ENCODE peak calls at places on chromosome 10, in ten cellular contexts. One of them, this sample, is unnamed.

GRCh38 chr10:124532106-124532641 is 70.6 kb downstream of the LHPP start:
- DNase-seq in AG04450: no peak
- DNase-seq in upper lobe of right lung: no peak
- DNase-seq in GM12878: no peak
- DNase-seq in choroid plexus epithelial cell: peak
- DNase-seq in endothelial cell: peak
- DNase-seq in lower lobe of right lung: no peak
- DNase-seq in WTC11: peak
- DNase-seq in transverse colon: peak
- DNase-seq in astrocyte of the spinal cord: no peak
- DNase-seq in this sample: no peak

GRCh38 chr10:58513189-58514101 is 773 bp downstream of the BICC1 start:
- DNase-seq in AG04450: peak
- DNase-seq in upper lobe of right lung: peak
- DNase-seq in GM12878: no peak
- DNase-seq in choroid plexus epithelial cell: peak
- DNase-seq in endothelial cell: peak
- DNase-seq in lower lobe of right lung: peak
- DNase-seq in WTC11: peak
- DNase-seq in transverse colon: peak
- DNase-seq in astrocyte of the spinal cord: peak
- DNase-seq in this sample: peak

GRCh38 chr10:104342941-104343411 is 4.7 kb upstream of the ITPRIP start:
- DNase-seq in AG04450: no peak
- DNase-seq in upper lobe of right lung: no peak
- DNase-seq in GM12878: no peak
- DNase-seq in choroid plexus epithelial cell: no peak
- DNase-seq in endothelial cell: no peak
- DNase-seq in lower lobe of right lung: no peak
- DNase-seq in WTC11: no peak
- DNase-seq in transverse colon: no peak
- DNase-seq in astrocyte of the spinal cord: no peak
- DNase-seq in this sample: no peak

GRCh38 chr10:16436367-16436757 is 448 bp upstream of the PTER start:
- DNase-seq in AG04450: no peak
- DNase-seq in upper lobe of right lung: no peak
- DNase-seq in GM12878: no peak
- DNase-seq in choroid plexus epithelial cell: peak
- DNase-seq in endothelial cell: no peak
- DNase-seq in lower lobe of right lung: peak
- DNase-seq in WTC11: no peak
- DNase-seq in transverse colon: peak
- DNase-seq in astrocyte of the spinal cord: no peak
- DNase-seq in this sample: peak

GRCh38 chr10:15168296-15168780 is at the start of gene NMT2:
- DNase-seq in AG04450: no peak
- DNase-seq in upper lobe of right lung: peak
- DNase-seq in GM12878: no peak
- DNase-seq in choroid plexus epithelial cell: no peak
- DNase-seq in endothelial cell: no peak
- DNase-seq in lower lobe of right lung: peak
- DNase-seq in WTC11: peak
- DNase-seq in transverse colon: no peak
- DNase-seq in astrocyte of the spinal cord: no peak
- DNase-seq in this sample: peak

GRCh38 chr10:102673961-102674511 is 29.8 kb downstream of the TRIM8 start:
- DNase-seq in AG04450: no peak
- DNase-seq in upper lobe of right lung: peak
- DNase-seq in GM12878: no peak
- DNase-seq in choroid plexus epithelial cell: peak
- DNase-seq in endothelial cell: no peak
- DNase-seq in lower lobe of right lung: peak
- DNase-seq in WTC11: no peak
- DNase-seq in transverse colon: peak
- DNase-seq in astrocyte of the spinal cord: peak
- DNase-seq in this sample: peak

GRCh38 chr10:62454696-62455451 is 80.7 kb downstream of the ZNF365 start:
- DNase-seq in AG04450: no peak
- DNase-seq in upper lobe of right lung: no peak
- DNase-seq in GM12878: no peak
- DNase-seq in choroid plexus epithelial cell: peak
- DNase-seq in endothelial cell: no peak
- DNase-seq in lower lobe of right lung: no peak
- DNase-seq in WTC11: no peak
- DNase-seq in transverse colon: no peak
- DNase-seq in astrocyte of the spinal cord: peak
- DNase-seq in this sample: no peak

GRCh38 chr10:86295351-86295750 is 71.2 kb downstream of the GRID1 start:
- DNase-seq in AG04450: no peak
- DNase-seq in upper lobe of right lung: no peak
- DNase-seq in GM12878: no peak
- DNase-seq in choroid plexus epithelial cell: no peak
- DNase-seq in endothelial cell: no peak
- DNase-seq in lower lobe of right lung: no peak
- DNase-seq in WTC11: no peak
- DNase-seq in transverse colon: no peak
- DNase-seq in astrocyte of the spinal cord: no peak
- DNase-seq in this sample: no peak

GRCh38 chr10:47365561-47365960 is 17.4 kb downstream of the RBP3 start:
- DNase-seq in AG04450: no peak
- DNase-seq in upper lobe of right lung: no peak
- DNase-seq in GM12878: no peak
- DNase-seq in choroid plexus epithelial cell: no peak
- DNase-seq in endothelial cell: no peak
- DNase-seq in lower lobe of right lung: no peak
- DNase-seq in WTC11: no peak
- DNase-seq in transverse colon: no peak
- DNase-seq in astrocyte of the spinal cord: no peak
- DNase-seq in this sample: no peak

GRCh38 chr10:119663866-119664698 is 12.9 kb downstream of the BAG3 start:
- DNase-seq in AG04450: no peak
- DNase-seq in upper lobe of right lung: no peak
- DNase-seq in GM12878: no peak
- DNase-seq in choroid plexus epithelial cell: peak
- DNase-seq in endothelial cell: no peak
- DNase-seq in lower lobe of right lung: no peak
- DNase-seq in WTC11: no peak
- DNase-seq in transverse colon: peak
- DNase-seq in astrocyte of the spinal cord: no peak
- DNase-seq in this sample: peak

GRCh38 chr10:15122477-15123030 is 25.4 kb downstream of the RPP38 start:
- DNase-seq in AG04450: no peak
- DNase-seq in upper lobe of right lung: no peak
- DNase-seq in GM12878: peak
- DNase-seq in choroid plexus epithelial cell: peak
- DNase-seq in endothelial cell: no peak
- DNase-seq in lower lobe of right lung: no peak
- DNase-seq in WTC11: no peak
- DNase-seq in transverse colon: no peak
- DNase-seq in astrocyte of the spinal cord: no peak
- DNase-seq in this sample: no peak

GRCh38 chr10:68463365-68464093 is 8.2 kb downstream of the DNA2 start:
- DNase-seq in AG04450: no peak
- DNase-seq in upper lobe of right lung: no peak
- DNase-seq in GM12878: no peak
- DNase-seq in choroid plexus epithelial cell: no peak
- DNase-seq in endothelial cell: no peak
- DNase-seq in lower lobe of right lung: no peak
- DNase-seq in WTC11: no peak
- DNase-seq in transverse colon: no peak
- DNase-seq in astrocyte of the spinal cord: no peak
- DNase-seq in this sample: no peak

GRCh38 chr10:4267084-4267774 is 482.2 kb upstream of the KLF6 start:
- DNase-seq in AG04450: no peak
- DNase-seq in upper lobe of right lung: no peak
- DNase-seq in GM12878: no peak
- DNase-seq in choroid plexus epithelial cell: peak
- DNase-seq in endothelial cell: no peak
- DNase-seq in lower lobe of right lung: no peak
- DNase-seq in WTC11: no peak
- DNase-seq in transverse colon: peak
- DNase-seq in astrocyte of the spinal cord: peak
- DNase-seq in this sample: peak

GRCh38 chr10:84762754-84763394 is 434.5 kb downstream of the CCSER2 start:
- DNase-seq in AG04450: no peak
- DNase-seq in upper lobe of right lung: no peak
- DNase-seq in GM12878: no peak
- DNase-seq in choroid plexus epithelial cell: no peak
- DNase-seq in endothelial cell: no peak
- DNase-seq in lower lobe of right lung: no peak
- DNase-seq in WTC11: peak
- DNase-seq in transverse colon: no peak
- DNase-seq in astrocyte of the spinal cord: no peak
- DNase-seq in this sample: no peak

DNA sequence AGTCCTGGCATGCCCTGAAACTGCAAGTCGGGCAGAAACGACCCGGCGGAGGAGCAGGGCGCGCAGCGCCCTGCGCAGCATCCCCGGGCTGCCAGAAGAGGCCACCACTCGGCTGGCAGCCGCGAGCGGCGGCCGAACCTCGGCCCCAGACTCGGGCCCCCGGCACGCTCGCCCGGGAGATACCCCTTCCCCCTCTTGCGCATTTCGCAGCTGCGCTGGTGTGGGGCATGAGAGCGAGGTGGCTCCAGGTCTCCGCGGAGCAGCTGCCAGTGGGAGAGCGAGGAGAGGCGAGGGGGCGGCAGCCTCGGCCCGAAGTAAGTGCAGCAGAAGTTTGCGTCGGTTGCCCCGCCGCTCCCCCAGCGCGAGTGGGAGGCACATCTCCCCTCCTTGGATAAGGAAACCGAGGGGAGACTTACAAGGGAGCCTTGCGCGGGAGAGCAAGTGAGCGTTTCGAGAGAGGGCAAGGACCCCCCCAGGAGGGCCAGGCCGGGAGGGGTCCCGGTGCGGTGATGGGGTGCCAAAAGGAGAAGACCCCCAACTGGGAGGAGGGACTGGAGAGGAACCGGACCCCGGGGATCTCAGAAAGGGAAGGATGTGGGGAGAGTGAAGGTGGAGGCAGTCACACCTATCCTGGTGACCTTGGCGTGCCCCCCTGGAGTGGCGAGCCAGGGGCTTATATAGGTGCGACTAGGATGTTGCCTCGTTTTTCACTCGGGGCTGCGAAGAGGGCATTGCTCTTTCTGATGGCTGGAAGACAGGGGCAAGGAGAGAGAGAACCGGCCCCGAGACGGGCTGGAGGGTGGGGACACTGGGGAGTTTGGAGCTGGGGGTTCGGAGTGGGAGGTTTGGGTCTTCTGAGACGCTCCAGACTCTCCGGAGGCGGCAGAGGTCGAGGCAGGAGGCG is 256.3 kb downstream of the OTUD1 start:
- DNase-seq in AG04450: no peak
- DNase-seq in upper lobe of right lung: no peak
- DNase-seq in GM12878: no peak
- DNase-seq in choroid plexus epithelial cell: no peak
- DNase-seq in endothelial cell: peak
- DNase-seq in lower lobe of right lung: no peak
- DNase-seq in WTC11: peak
- DNase-seq in transverse colon: no peak
- DNase-seq in astrocyte of the spinal cord: no peak
- DNase-seq in this sample: no peak
- TF ChIP-seq CTCF in AG04450: no peak
- TF ChIP-seq CTCF in upper lobe of right lung: no peak
- TF ChIP-seq CTCF in GM12878: no peak
- TF ChIP-seq CTCF in choroid plexus epithelial cell: no peak
- TF ChIP-seq CTCF in endothelial cell: no peak
- TF ChIP-seq CTCF in lower lobe of right lung: no peak
- TF ChIP-seq CTCF in WTC11: no peak
- TF ChIP-seq CTCF in transverse colon: no peak
- TF ChIP-seq CTCF in astrocyte of the spinal cord: no peak
- TF ChIP-seq CTCF in this sample: no peak

GRCh38 chr10:35882422-35883150 is 240.5 kb upstream of the FZD8 start:
- DNase-seq in AG04450: no peak
- DNase-seq in upper lobe of right lung: no peak
- DNase-seq in GM12878: no peak
- DNase-seq in choroid plexus epithelial cell: no peak
- DNase-seq in endothelial cell: no peak
- DNase-seq in lower lobe of right lung: no peak
- DNase-seq in WTC11: peak
- DNase-seq in transverse colon: no peak
- DNase-seq in astrocyte of the spinal cord: no peak
- DNase-seq in this sample: no peak
- TF ChIP-seq CTCF in AG04450: no peak
- TF ChIP-seq CTCF in upper lobe of right lung: no peak
- TF ChIP-seq CTCF in GM12878: no peak
- TF ChIP-seq CTCF in choroid plexus epithelial cell: peak
- TF ChIP-seq CTCF in endothelial cell: no peak
- TF ChIP-seq CTCF in lower lobe of right lung: no peak
- TF ChIP-seq CTCF in WTC11: no peak
- TF ChIP-seq CTCF in transverse colon: no peak
- TF ChIP-seq CTCF in astrocyte of the spinal cord: no peak
- TF ChIP-seq CTCF in this sample: no peak

GRCh38 chr10:11454958-11455566 is 156.4 kb downstream of the USP6NL start:
- DNase-seq in AG04450: no peak
- DNase-seq in upper lobe of right lung: no peak
- DNase-seq in GM12878: no peak
- DNase-seq in choroid plexus epithelial cell: no peak
- DNase-seq in endothelial cell: no peak
- DNase-seq in lower lobe of right lung: no peak
- DNase-seq in WTC11: no peak
- DNase-seq in transverse colon: no peak
- DNase-seq in astrocyte of the spinal cord: no peak
- DNase-seq in this sample: peak
- TF ChIP-seq CTCF in AG04450: peak
- TF ChIP-seq CTCF in upper lobe of right lung: peak
- TF ChIP-seq CTCF in GM12878: peak
- TF ChIP-seq CTCF in choroid plexus epithelial cell: peak
- TF ChIP-seq CTCF in endothelial cell: peak
- TF ChIP-seq CTCF in lower lobe of right lung: no peak
- TF ChIP-seq CTCF in WTC11: peak
- TF ChIP-seq CTCF in transverse colon: no peak
- TF ChIP-seq CTCF in astrocyte of the spinal cord: peak
- TF ChIP-seq CTCF in this sample: peak

GRCh38 chr10:24952701-24953349 is 419 bp upstream of the PRTFDC1 start:
- DNase-seq in AG04450: no peak
- DNase-seq in upper lobe of right lung: peak
- DNase-seq in GM12878: no peak
- DNase-seq in choroid plexus epithelial cell: peak
- DNase-seq in endothelial cell: peak
- DNase-seq in lower lobe of right lung: peak
- DNase-seq in WTC11: no peak
- DNase-seq in transverse colon: peak
- DNase-seq in astrocyte of the spinal cord: no peak
- DNase-seq in this sample: peak
- TF ChIP-seq CTCF in AG04450: no peak
- TF ChIP-seq CTCF in upper lobe of right lung: peak
- TF ChIP-seq CTCF in GM12878: peak
- TF ChIP-seq CTCF in choroid plexus epithelial cell: peak
- TF ChIP-seq CTCF in endothelial cell: peak
- TF ChIP-seq CTCF in lower lobe of right lung: peak
- TF ChIP-seq CTCF in WTC11: no peak
- TF ChIP-seq CTCF in transverse colon: peak
- TF ChIP-seq CTCF in astrocyte of the spinal cord: peak
- TF ChIP-seq CTCF in this sample: no peak

GRCh38 chr10:95451150-95451549 is 110.0 kb downstream of the SORBS1 start:
- DNase-seq in AG04450: no peak
- DNase-seq in upper lobe of right lung: no peak
- DNase-seq in GM12878: no peak
- DNase-seq in choroid plexus epithelial cell: no peak
- DNase-seq in endothelial cell: no peak
- DNase-seq in lower lobe of right lung: no peak
- DNase-seq in WTC11: no peak
- DNase-seq in transverse colon: no peak
- DNase-seq in astrocyte of the spinal cord: no peak
- DNase-seq in this sample: no peak
- TF ChIP-seq CTCF in AG04450: no peak
- TF ChIP-seq CTCF in upper lobe of right lung: no peak
- TF ChIP-seq CTCF in GM12878: no peak
- TF ChIP-seq CTCF in choroid plexus epithelial cell: no peak
- TF ChIP-seq CTCF in endothelial cell: no peak
- TF ChIP-seq CTCF in lower lobe of right lung: no peak
- TF ChIP-seq CTCF in WTC11: no peak
- TF ChIP-seq CTCF in transverse colon: no peak
- TF ChIP-seq CTCF in astrocyte of the spinal cord: no peak
- TF ChIP-seq CTCF in this sample: no peak